ENCODE peak calls at places on chromosome 5, in nine cellular contexts. E is hepatic stellate cell; Q is SHP77; W is GM18507; Z is NCI-H510A treated with DMSO at 0.1 percent for 48 hours; Y is iPS-NIHi11; C is NCI-H187 treated with DMSO at 0.1 percent for 48 hours; H is activated CD4-positive, alpha-beta T cell treated with anti-CD3 and anti-CD28 coated beads for 48 hours; X is HTR-8/SVneo. S is an unnamed sample.

GRCh38 chr5:68647743-68648142 is 432.2 kb downstream of the PIK3R1 start:
- DNase-seq in E (no peak), Q (no peak), W (no peak), Z (no peak), Y (no peak), C (no peak), H (no peak), X (no peak), S (no peak)

GRCh38 chr5:135108569-135108968 is 74.5 kb upstream of the PITX1 start:
- DNase-seq in E (no peak), Q (no peak), W (no peak), Z (no peak), Y (no peak), C (no peak), H (no peak), X (no peak), S (no peak)

GRCh38 chr5:158856295-158856694 is 243.4 kb downstream of the EBF1 start:
- DNase-seq in E (no peak), Q (no peak), W (no peak), Z (no peak), Y (no peak), C (no peak), H (no peak), X (no peak), S (no peak)

GRCh38 chr5:154146409-154146808 is 44.1 kb upstream of the GALNT10 start:
- DNase-seq in E (no peak), Q (no peak), W (no peak), Z (no peak), Y (no peak), C (no peak), H (no peak), X (no peak), S (no peak)

GRCh38 chr5:52751137-52751536 is 36.6 kb upstream of the ITGA1 start:
- DNase-seq in E (no peak), Q (no peak), W (no peak), Z (no peak), Y (no peak), C (no peak), H (no peak), X (no peak), S (no peak)

GRCh38 chr5:177472460-177473441 is 683 bp downstream of the DBN1 start:
- DNase-seq in E (peak; percentile 69), Q (no peak), W (no peak), Z (no peak), Y (peak; percentile 76), C (no peak), H (peak; percentile 67), X (no peak), S (no peak)

GRCh38 chr5:74639538-74640449 is 734 bp downstream of the ENC1 start:
- DNase-seq in E (peak; percentile 51), Q (peak; percentile 28), W (no peak), Z (peak; percentile 30), Y (peak; percentile 50), C (no peak), H (peak; percentile 62), X (no peak), S (peak; percentile 38)

GRCh38 chr5:172455511-172456061 is 1.3 kb upstream of the SH3PXD2B start:
- DNase-seq in E (peak; percentile 65), Q (no peak), W (no peak), Z (no peak), Y (no peak), C (no peak), H (no peak), X (no peak), S (peak; percentile 83)

GRCh38 chr5:77645158-77645994 is 6.9 kb upstream of the OTP start:
- DNase-seq in E (no peak), Q (peak; percentile 22), W (peak; percentile 66), Z (peak; percentile 4), Y (peak; percentile 91), C (no peak), H (peak; percentile 61), X (no peak), S (no peak)

GRCh38 chr5:139740138-139740992 is 55.2 kb upstream of the PSD2 start:
- DNase-seq in E (peak; percentile 59), Q (no peak), W (no peak), Z (no peak), Y (no peak), C (no peak), H (no peak), X (no peak), S (no peak)

GRCh38 chr5:98108497-98108896 is 665.0 kb upstream of the RGMB start:
- DNase-seq in E (peak; percentile 28), Q (no peak), W (no peak), Z (no peak), Y (no peak), C (no peak), H (no peak), X (peak; percentile 19), S (peak; percentile 99)

GRCh38 chr5:118249386-118249785 is 739.0 kb downstream of the DTWD2 start:
- DNase-seq in E (no peak), Q (no peak), W (no peak), Z (no peak), Y (no peak), C (no peak), H (no peak), X (no peak), S (no peak)

GRCh38 chr5:139690385-139691274 is 42.5 kb downstream of the CXXC5 start:
- DNase-seq in E (peak; percentile 78), Q (no peak), W (no peak), Z (no peak), Y (no peak), C (no peak), H (no peak), X (peak; percentile 73), S (peak; percentile 80)

GRCh38 chr5:167245871-167246270 is 1045.6 kb upstream of the WWC1 start:
- DNase-seq in E (no peak), Q (no peak), W (no peak), Z (no peak), Y (peak; percentile 27), C (no peak), H (no peak), X (no peak), S (peak; percentile 16)

GRCh38 chr5:1952456-1953099 is 69.9 kb upstream of the IRX4 start:
- DNase-seq in E (no peak), Q (no peak), W (no peak), Z (no peak), Y (peak; percentile 54), C (no peak), H (no peak), X (no peak), S (no peak)

GRCh38 chr5:93790401-93790800 is 49.0 kb upstream of the POU5F2 start:
- DNase-seq in E (peak; percentile 17), Q (no peak), W (no peak), Z (no peak), Y (no peak), C (no peak), H (no peak), X (no peak), S (peak; percentile 80)